ENCODE peak calls at places on chromosomes 12 and 14, in five cellular contexts. K is HTR-8/SVneo, X is fibroblast of pulmonary artery, L is GM12891, O is aorta. N is an unnamed sample.

GRCh38 chr12:59787610-59788009 is 191.8 kb downstream of the SLC16A7 start:
- DNase-seq in K (no peak), X (no peak), L (no peak), O (no peak), N (no peak)

GRCh38 chr12:79301181-79301580 is 389.6 kb downstream of the PAWR start:
- DNase-seq in K (no peak), X (no peak), L (no peak), O (no peak), N (no peak)

GRCh38 chr12:13835657-13836056 is 145.7 kb downstream of the GRIN2B start:
- DNase-seq in K (no peak), X (no peak), L (no peak), O (no peak), N (no peak)

GRCh38 chr14:91466192-91466591 is 43.9 kb downstream of the PPP4R3A start:
- DNase-seq in K (no peak), X (no peak), L (no peak), O (no peak), N (no peak)

GRCh38 chr14:71130491-71131179 is 223.4 kb downstream of the PCNX1 start:
- DNase-seq in K (no peak), X (peak), L (no peak), O (no peak), N (no peak)

GRCh38 chr12:10726945-10727344 is 3.8 kb upstream of the YBX3 start:
- DNase-seq in K (no peak), X (no peak), L (no peak), O (no peak), N (no peak)

GRCh38 chr12:104465379-104465778 is 8.6 kb downstream of the CHST11 start:
- DNase-seq in K (no peak), X (no peak), L (no peak), O (no peak), N (no peak)

GRCh38 chr12:24947541-24948451 is 1.1 kb downstream of the BCAT1 start:
- DNase-seq in K (no peak), X (no peak), L (no peak), O (no peak), N (no peak)

GRCh38 chr12:6092784-6093722 is 31.4 kb downstream of the VWF start:
- DNase-seq in K (peak), X (peak), L (no peak), O (peak), N (no peak)

GRCh38 chr12:27548301-27549199 is 24.5 kb downstream of the PPFIBP1 start:
- DNase-seq in K (no peak), X (no peak), L (no peak), O (no peak), N (no peak)

GRCh38 chr14:103121161-103121845 is 2.0 kb upstream of the TNFAIP2 start:
- DNase-seq in K (no peak), X (peak), L (no peak), O (no peak), N (no peak)

GRCh38 chr12:122499991-122500684 is 594 bp downstream of the ZCCHC8 start:
- DNase-seq in K (peak), X (peak), L (peak), O (peak), N (peak)

N was measured in nephron progenitor cell.